ENCODE peak calls at places on chromosomes 16 and 17, in eight cellular contexts. F is T-helper 9 cell; W is CD8-positive, alpha-beta T cell; Z is heart left ventricle; E is hippocampal formation; X is NCI-H446; K is activated CD4-positive, CD25-positive, alpha-beta regulatory T cell; U is T-helper 2 cell. O is an unnamed sample.

GRCh38 chr17:75918112-75918445 is 13.4 kb upstream of the MRPL38 start:
- DNase-seq in F (no peak), W (no peak), Z (no peak), E (no peak), X (no peak), K (no peak), U (no peak), O (no peak)

GRCh38 chr17:76497979-76498885 is 3.0 kb downstream of the RHBDF2 start:
- DNase-seq in F (no peak), W (no peak), Z (peak; percentile 93), E (no peak), X (peak; percentile 59), K (no peak), U (no peak), O (no peak)

GRCh38 chr17:42675348-42675983 is 1.3 kb downstream of the PLEKHH3 start:
- DNase-seq in F (no peak), W (no peak), Z (peak; percentile 77), E (no peak), X (no peak), K (no peak), U (no peak), O (no peak)

GRCh38 chr17:40612510-40613244 is 34.9 kb downstream of the SMARCE1 start:
- DNase-seq in F (peak; percentile 77), W (peak; percentile 64), Z (no peak), E (peak; percentile 48), X (no peak), K (peak; percentile 50), U (peak; percentile 32), O (peak; percentile 90)

GRCh38 chr17:28725660-28726395 is at the start of gene TLCD1:
- DNase-seq in F (no peak), W (peak; percentile 42), Z (peak; percentile 67), E (peak; percentile 33), X (peak; percentile 54), K (peak; percentile 47), U (peak; percentile 46), O (peak; percentile 57)

GRCh38 chr16:85399583-85400284 is 213.4 kb upstream of the GSE1 start:
- DNase-seq in F (no peak), W (no peak), Z (no peak), E (no peak), X (no peak), K (no peak), U (no peak), O (no peak)

GRCh38 chr17:57442401-57442823 is 186.1 kb downstream of the MSI2 start:
- DNase-seq in F (no peak), W (no peak), Z (no peak), E (no peak), X (no peak), K (no peak), U (no peak), O (no peak)

GRCh38 chr17:72514888-72515287 is 394.1 kb downstream of the SOX9 start:
- DNase-seq in F (no peak), W (no peak), Z (peak; percentile 70), E (no peak), X (peak; percentile 69), K (no peak), U (no peak), O (no peak)

GRCh38 chr16:11084484-11085024 is 140.2 kb downstream of the CLEC16A start:
- DNase-seq in F (no peak), W (no peak), Z (no peak), E (no peak), X (no peak), K (no peak), U (no peak), O (no peak)

GRCh38 chr17:47914296-47914948 is 18.4 kb downstream of the SP2 start:
- DNase-seq in F (no peak), W (no peak), Z (no peak), E (no peak), X (no peak), K (no peak), U (no peak), O (no peak)

GRCh38 chr16:71867934-71868333 is 16.0 kb downstream of the ZNF821 start:
- DNase-seq in F (no peak), W (no peak), Z (no peak), E (peak; percentile 1), X (no peak), K (no peak), U (no peak), O (no peak)

GRCh38 chr17:7851438-7852261 is 3.2 kb upstream of the TMEM88 start:
- DNase-seq in F (peak; percentile 95), W (peak; percentile 91), Z (peak; percentile 93), E (peak; percentile 93), X (no peak), K (peak; percentile 91), U (peak; percentile 86), O (peak; percentile 94)

GRCh38 chr17:42061641-42062487 is 11.5 kb upstream of the C17orf113 start:
- DNase-seq in F (no peak), W (no peak), Z (no peak), E (no peak), X (no peak), K (no peak), U (no peak), O (no peak)

GRCh38 chr17:50939542-50939794 is 73.3 kb upstream of the TOB1 start:
- DNase-seq in F (no peak), W (no peak), Z (peak; percentile 9), E (no peak), X (no peak), K (no peak), U (no peak), O (no peak)

GRCh38 chr17:20053343-20053964 is 44.3 kb downstream of the SPECC1 start:
- DNase-seq in F (no peak), W (no peak), Z (no peak), E (peak; percentile 4), X (peak; percentile 24), K (no peak), U (no peak), O (no peak)

GRCh38 chr16:55418586-55418985 is 60.4 kb upstream of the MMP2 start:
- DNase-seq in F (no peak), W (no peak), Z (no peak), E (no peak), X (no peak), K (no peak), U (no peak), O (no peak)

GRCh38 chr17:81711814-81712467 is at the start of gene SLC25A10:
- DNase-seq in F (peak; percentile 65), W (peak; percentile 67), Z (peak; percentile 79), E (peak; percentile 41), X (peak; percentile 63), K (peak; percentile 71), U (peak; percentile 69), O (peak; percentile 79)

O was measured in stimulated activated naive CD4-positive, alpha-beta T cell.